ENCODE peak calls at places on chromosomes 2 and 18, in eight cellular contexts. U, O, A, M, Y, B, K and P are unnamed samples.

GRCh38 chr2:170350929-170351826 is 173.2 kb downstream of the MYO3B start:
- DNase-seq in U (no peak), O (no peak), A (no peak), M (no peak), Y (no peak), B (no peak), K (no peak), P (no peak)

GRCh38 chr2:205411558-205411957 is 270.7 kb upstream of the NRP2 start:
- DNase-seq in U (no peak), O (no peak), A (peak), M (no peak), Y (no peak), B (no peak), K (no peak), P (no peak)

GRCh38 chr2:200356794-200357472 is 50.4 kb downstream of the SPATS2L start:
- DNase-seq in U (no peak), O (no peak), A (no peak), M (peak), Y (peak), B (no peak), K (peak), P (peak)

GRCh38 chr18:80171190-80171872 is 62.3 kb downstream of the ADNP2 start:
- DNase-seq in U (peak), O (peak), A (peak), M (peak), Y (peak), B (no peak), K (no peak), P (no peak)

GRCh38 chr2:51065276-51065675 is 33.3 kb upstream of the NRXN1 start:
- DNase-seq in U (no peak), O (no peak), A (no peak), M (no peak), Y (no peak), B (no peak), K (no peak), P (peak)

GRCh38 chr18:62660741-62661140 is 54.6 kb upstream of the PHLPP1 start:
- DNase-seq in U (no peak), O (no peak), A (no peak), M (no peak), Y (no peak), B (no peak), K (no peak), P (no peak)

GRCh38 chr2:175559613-175560012 is 378.1 kb upstream of the ATP5MC3 start:
- DNase-seq in U (no peak), O (no peak), A (no peak), M (no peak), Y (no peak), B (no peak), K (no peak), P (no peak)

GRCh38 chr2:238104521-238105311 is 4.6 kb downstream of the ESPNL start:
- DNase-seq in U (no peak), O (no peak), A (peak), M (no peak), Y (no peak), B (no peak), K (no peak), P (no peak)

GRCh38 chr2:240878341-240878936 is 9.8 kb downstream of the AGXT start:
- DNase-seq in U (no peak), O (no peak), A (peak), M (no peak), Y (no peak), B (no peak), K (no peak), P (no peak)

GRCh38 chr2:42138163-42139016 is 30.8 kb upstream of the EML4 start:
- DNase-seq in U (no peak), O (no peak), A (no peak), M (peak), Y (no peak), B (peak), K (peak), P (peak)

GRCh38 chr2:47039913-47040562 is 115.1 kb downstream of the STPG4 start:
- DNase-seq in U (no peak), O (no peak), A (peak), M (no peak), Y (no peak), B (no peak), K (no peak), P (no peak)

GRCh38 chr2:12819721-12820120 is 103.0 kb downstream of the TRIB2 start:
- DNase-seq in U (no peak), O (no peak), A (no peak), M (no peak), Y (no peak), B (peak), K (no peak), P (no peak)

GRCh38 chr18:23281626-23282436 is 146.5 kb downstream of the CABLES1 start:
- DNase-seq in U (no peak), O (no peak), A (no peak), M (peak), Y (peak), B (peak), K (peak), P (no peak)

GRCh38 chr18:48689548-48689947 is 150.7 kb downstream of the CTIF start:
- DNase-seq in U (no peak), O (no peak), A (no peak), M (no peak), Y (no peak), B (no peak), K (no peak), P (no peak)

GRCh38 chr2:12096425-12096824 is 350.0 kb downstream of the LPIN1 start:
- DNase-seq in U (no peak), O (no peak), A (no peak), M (no peak), Y (no peak), B (no peak), K (no peak), P (no peak)

GRCh38 chr2:71672640-71673401 is 219.5 kb downstream of the DYSF start:
- DNase-seq in U (no peak), O (no peak), A (no peak), M (no peak), Y (no peak), B (no peak), K (no peak), P (no peak)

GRCh38 chr18:8706545-8706980 is 1.2 kb downstream of the MTCL1 start:
- DNase-seq in U (no peak), O (no peak), A (no peak), M (no peak), Y (no peak), B (no peak), K (no peak), P (no peak)